ENCODE peak calls at places on chromosomes 3 and 15, in six cellular contexts. One of them, this sample, is unnamed.

GRCh38 chr3:182389041-182389815 is 404.1 kb upstream of the ATP11B start:
- DNase-seq in cardiac muscle cell: no peak
- DNase-seq in brain microvascular endothelial cell: no peak
- DNase-seq in IMR-90: no peak
- DNase-seq in left lung: no peak
- DNase-seq in BE2C: no peak
- DNase-seq in this sample: no peak

GRCh38 chr15:52532427-52532826 is 3.7 kb upstream of the MYO5A start:
- DNase-seq in cardiac muscle cell: no peak
- DNase-seq in brain microvascular endothelial cell: no peak
- DNase-seq in IMR-90: no peak
- DNase-seq in left lung: no peak
- DNase-seq in BE2C: no peak
- DNase-seq in this sample: no peak

GRCh38 chr15:25091421-25092158 is 136.8 kb downstream of the SNRPN start:
- DNase-seq in cardiac muscle cell: no peak
- DNase-seq in brain microvascular endothelial cell: no peak
- DNase-seq in IMR-90: no peak
- DNase-seq in left lung: no peak
- DNase-seq in BE2C: no peak
- DNase-seq in this sample: no peak

GRCh38 chr15:77889009-77889806 is 188.3 kb downstream of the TBC1D2B start:
- DNase-seq in cardiac muscle cell: no peak
- DNase-seq in brain microvascular endothelial cell: peak; percentile 16
- DNase-seq in IMR-90: no peak
- DNase-seq in left lung: peak; percentile 52
- DNase-seq in BE2C: no peak
- DNase-seq in this sample: no peak

GRCh38 chr3:196661400-196661799 is 21.9 kb downstream of the NRROS start:
- DNase-seq in cardiac muscle cell: no peak
- DNase-seq in brain microvascular endothelial cell: no peak
- DNase-seq in IMR-90: no peak
- DNase-seq in left lung: no peak
- DNase-seq in BE2C: peak; percentile 33
- DNase-seq in this sample: no peak

GRCh38 chr3:185176756-185177359 is 24.0 kb upstream of the C3orf70 start:
- DNase-seq in cardiac muscle cell: peak; percentile 59
- DNase-seq in brain microvascular endothelial cell: peak; percentile 37
- DNase-seq in IMR-90: peak; percentile 40
- DNase-seq in left lung: no peak
- DNase-seq in BE2C: peak; percentile 52
- DNase-seq in this sample: peak; percentile 23

GRCh38 chr3:130956281-130956680 is 62.4 kb downstream of the ATP2C1 start:
- DNase-seq in cardiac muscle cell: no peak
- DNase-seq in brain microvascular endothelial cell: no peak
- DNase-seq in IMR-90: no peak
- DNase-seq in left lung: no peak
- DNase-seq in BE2C: no peak
- DNase-seq in this sample: no peak

GRCh38 chr3:4417449-4417848 is 49.6 kb downstream of the SUMF1 start:
- DNase-seq in cardiac muscle cell: peak; percentile 76
- DNase-seq in brain microvascular endothelial cell: peak; percentile 74
- DNase-seq in IMR-90: peak; percentile 65
- DNase-seq in left lung: no peak
- DNase-seq in BE2C: no peak
- DNase-seq in this sample: no peak

GRCh38 chr15:31212956-31213694 is 111.6 kb upstream of the TRPM1 start:
- DNase-seq in cardiac muscle cell: no peak
- DNase-seq in brain microvascular endothelial cell: no peak
- DNase-seq in IMR-90: no peak
- DNase-seq in left lung: no peak
- DNase-seq in BE2C: no peak
- DNase-seq in this sample: no peak

GRCh38 chr15:31214158-31214863 is 112.3 kb upstream of the KLF13 start:
- DNase-seq in cardiac muscle cell: no peak
- DNase-seq in brain microvascular endothelial cell: no peak
- DNase-seq in IMR-90: no peak
- DNase-seq in left lung: no peak
- DNase-seq in BE2C: no peak
- DNase-seq in this sample: no peak

GRCh38 chr15:31216210-31216911 is 110.3 kb upstream of the KLF13 start:
- DNase-seq in cardiac muscle cell: peak; percentile 85
- DNase-seq in brain microvascular endothelial cell: no peak
- DNase-seq in IMR-90: no peak
- DNase-seq in left lung: peak; percentile 98
- DNase-seq in BE2C: peak; percentile 81
- DNase-seq in this sample: peak; percentile 72

GRCh38 chr15:31215490-31216209 is 111.0 kb upstream of the KLF13 start:
- DNase-seq in cardiac muscle cell: peak; percentile 76
- DNase-seq in brain microvascular endothelial cell: peak; percentile 9
- DNase-seq in IMR-90: no peak
- DNase-seq in left lung: peak; percentile 98
- DNase-seq in BE2C: peak; percentile 87
- DNase-seq in this sample: peak; percentile 71

GRCh38 chr15:31214864-31215489 is 111.7 kb upstream of the KLF13 start:
- DNase-seq in cardiac muscle cell: peak; percentile 82
- DNase-seq in brain microvascular endothelial cell: no peak
- DNase-seq in IMR-90: no peak
- DNase-seq in left lung: peak; percentile 88
- DNase-seq in BE2C: no peak
- DNase-seq in this sample: no peak
- H3K4me3 ChIP-seq in cardiac muscle cell: no peak overlapping the region
- H3K4me3 ChIP-seq in brain microvascular endothelial cell: no peak overlapping the region
- H3K4me3 ChIP-seq in IMR-90: no peak overlapping the region
- H3K4me3 ChIP-seq in left lung: peak overlapping the region; percentile 60
- H3K4me3 ChIP-seq in BE2C: peak overlapping the region; percentile 58
- H3K4me3 ChIP-seq in this sample: no peak overlapping the region

GRCh38 chr15:83747718-83748110 is 93.8 kb downstream of the ADAMTSL3 start:
- DNase-seq in cardiac muscle cell: no peak
- DNase-seq in brain microvascular endothelial cell: no peak
- DNase-seq in IMR-90: no peak
- DNase-seq in left lung: no peak
- DNase-seq in BE2C: no peak
- DNase-seq in this sample: no peak
- H3K4me3 ChIP-seq in cardiac muscle cell: no peak overlapping the region
- H3K4me3 ChIP-seq in brain microvascular endothelial cell: no peak overlapping the region
- H3K4me3 ChIP-seq in IMR-90: no peak overlapping the region
- H3K4me3 ChIP-seq in left lung: no peak overlapping the region
- H3K4me3 ChIP-seq in BE2C: no peak overlapping the region
- H3K4me3 ChIP-seq in this sample: no peak overlapping the region

DNA sequence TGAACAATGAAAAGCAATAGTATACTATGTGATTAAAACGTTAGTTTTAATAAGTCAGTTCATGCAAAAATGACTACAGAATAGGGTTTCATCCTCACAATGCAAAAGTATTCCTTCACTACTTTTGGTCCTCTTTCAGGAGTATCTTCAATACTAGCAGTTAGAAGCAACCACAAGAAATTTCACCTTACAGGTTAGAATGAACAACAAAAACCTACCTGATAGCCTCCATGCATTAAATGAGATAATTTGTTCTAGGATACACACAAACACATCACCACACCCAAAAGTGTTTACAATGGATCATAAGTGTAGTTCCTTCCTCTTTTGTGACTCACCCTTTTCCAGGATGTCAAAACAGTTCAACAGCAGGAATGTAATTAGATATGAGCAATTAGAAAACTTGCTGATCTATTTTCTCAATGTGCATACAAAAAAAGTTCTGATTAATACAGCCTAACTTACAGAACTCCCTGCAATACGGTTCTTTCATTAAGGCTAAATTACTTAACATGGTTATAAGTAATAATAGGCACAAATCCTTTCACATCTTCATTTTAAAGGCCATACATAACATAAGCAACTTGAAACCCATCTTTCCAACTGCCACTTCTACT is 21.6 kb downstream of the UACA start:
- DNase-seq in cardiac muscle cell: peak; percentile 45
- DNase-seq in brain microvascular endothelial cell: no peak
- DNase-seq in IMR-90: peak; percentile 65
- DNase-seq in left lung: no peak
- DNase-seq in BE2C: no peak
- DNase-seq in this sample: no peak
- H3K4me3 ChIP-seq in cardiac muscle cell: no peak overlapping the region
- H3K4me3 ChIP-seq in brain microvascular endothelial cell: no peak overlapping the region
- H3K4me3 ChIP-seq in IMR-90: no peak overlapping the region
- H3K4me3 ChIP-seq in left lung: no peak overlapping the region
- H3K4me3 ChIP-seq in BE2C: no peak overlapping the region
- H3K4me3 ChIP-seq in this sample: no peak overlapping the region

GRCh38 chr3:194488007-194488742 is 1.4 kb upstream of the ATP13A3 start:
- DNase-seq in cardiac muscle cell: peak; percentile 79
- DNase-seq in brain microvascular endothelial cell: no peak
- DNase-seq in IMR-90: no peak
- DNase-seq in left lung: no peak
- DNase-seq in BE2C: no peak
- DNase-seq in this sample: no peak
- H3K4me3 ChIP-seq in cardiac muscle cell: no peak overlapping the region
- H3K4me3 ChIP-seq in brain microvascular endothelial cell: no peak overlapping the region
- H3K4me3 ChIP-seq in IMR-90: no peak overlapping the region
- H3K4me3 ChIP-seq in left lung: peak overlapping the region; percentile 68
- H3K4me3 ChIP-seq in BE2C: no peak overlapping the region
- H3K4me3 ChIP-seq in this sample: peak overlapping the region; percentile 67

DNA sequence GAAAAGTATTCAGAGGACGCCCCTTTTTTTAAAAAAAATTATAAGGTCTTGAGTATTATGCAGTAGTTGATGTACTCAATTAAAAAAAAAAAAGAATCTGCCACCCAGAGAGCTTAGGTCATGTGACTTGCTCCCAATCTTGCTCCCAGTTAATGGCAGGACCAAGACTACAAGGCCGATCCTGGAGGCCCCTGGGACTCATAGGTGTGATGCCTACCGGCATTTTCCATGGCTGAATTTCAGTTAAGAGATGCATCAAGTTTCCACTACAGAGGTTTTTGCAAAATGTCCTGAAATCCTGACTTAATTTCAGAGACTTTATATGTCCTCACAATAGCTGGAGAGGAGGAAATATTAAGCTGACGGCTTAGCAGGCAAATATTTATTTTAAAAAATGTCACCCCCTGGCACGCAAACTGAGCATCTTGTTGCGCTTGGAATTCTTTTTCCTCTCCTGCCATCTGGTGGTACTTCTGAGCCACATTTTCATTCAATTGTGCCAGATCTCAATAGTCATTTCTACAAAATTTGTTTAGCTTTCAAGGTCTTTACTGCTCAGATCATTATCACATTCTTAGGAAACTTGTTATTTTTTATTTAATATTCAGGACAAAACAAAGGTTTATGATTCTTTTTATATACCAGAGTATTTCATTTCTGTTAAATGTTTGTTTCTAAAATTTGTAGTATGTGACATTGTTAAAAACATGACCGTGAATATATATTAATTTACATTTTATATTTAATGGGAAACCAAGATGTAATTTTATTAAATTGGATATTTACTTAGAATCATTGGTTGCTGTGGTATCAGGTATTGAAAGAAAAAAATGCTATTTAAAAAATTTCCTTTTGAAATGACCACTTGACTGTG is 189.1 kb upstream of the THRB start:
- DNase-seq in cardiac muscle cell: peak; percentile 80
- DNase-seq in brain microvascular endothelial cell: peak; percentile 61
- DNase-seq in IMR-90: peak; percentile 63
- DNase-seq in left lung: no peak
- DNase-seq in BE2C: no peak
- DNase-seq in this sample: no peak
- H3K4me3 ChIP-seq in cardiac muscle cell: no peak overlapping the region
- H3K4me3 ChIP-seq in brain microvascular endothelial cell: no peak overlapping the region
- H3K4me3 ChIP-seq in IMR-90: no peak overlapping the region
- H3K4me3 ChIP-seq in left lung: no peak overlapping the region
- H3K4me3 ChIP-seq in BE2C: no peak overlapping the region
- H3K4me3 ChIP-seq in this sample: no peak overlapping the region

GRCh38 chr3:82475306-82475705 is 713.9 kb upstream of the GBE1 start:
- DNase-seq in cardiac muscle cell: no peak
- DNase-seq in brain microvascular endothelial cell: no peak
- DNase-seq in IMR-90: no peak
- DNase-seq in left lung: no peak
- DNase-seq in BE2C: no peak
- DNase-seq in this sample: no peak
- H3K4me3 ChIP-seq in cardiac muscle cell: no peak overlapping the region
- H3K4me3 ChIP-seq in brain microvascular endothelial cell: no peak overlapping the region
- H3K4me3 ChIP-seq in IMR-90: no peak overlapping the region
- H3K4me3 ChIP-seq in left lung: no peak overlapping the region
- H3K4me3 ChIP-seq in BE2C: no peak overlapping the region
- H3K4me3 ChIP-seq in this sample: no peak overlapping the region

GRCh38 chr3:107239703-107240102 is 137.5 kb upstream of the CCDC54 start:
- DNase-seq in cardiac muscle cell: no peak
- DNase-seq in brain microvascular endothelial cell: no peak
- DNase-seq in IMR-90: no peak
- DNase-seq in left lung: no peak
- DNase-seq in BE2C: no peak
- DNase-seq in this sample: no peak

GRCh38 chr3:107236661-107237375 is 140.4 kb upstream of the CCDC54 start:
- DNase-seq in cardiac muscle cell: no peak
- DNase-seq in brain microvascular endothelial cell: no peak
- DNase-seq in IMR-90: no peak
- DNase-seq in left lung: no peak
- DNase-seq in BE2C: no peak
- DNase-seq in this sample: no peak

GRCh38 chr3:107235923-107236315 is 141.3 kb upstream of the CCDC54 start:
- DNase-seq in cardiac muscle cell: peak; percentile 94
- DNase-seq in brain microvascular endothelial cell: peak; percentile 78
- DNase-seq in IMR-90: peak; percentile 89
- DNase-seq in left lung: no peak
- DNase-seq in BE2C: peak; percentile 49
- DNase-seq in this sample: no peak

GRCh38 chr3:107238787-107239186 is 138.5 kb upstream of the CCDC54 start:
- DNase-seq in cardiac muscle cell: no peak
- DNase-seq in brain microvascular endothelial cell: no peak
- DNase-seq in IMR-90: no peak
- DNase-seq in left lung: no peak
- DNase-seq in BE2C: no peak
- DNase-seq in this sample: no peak

DNA sequence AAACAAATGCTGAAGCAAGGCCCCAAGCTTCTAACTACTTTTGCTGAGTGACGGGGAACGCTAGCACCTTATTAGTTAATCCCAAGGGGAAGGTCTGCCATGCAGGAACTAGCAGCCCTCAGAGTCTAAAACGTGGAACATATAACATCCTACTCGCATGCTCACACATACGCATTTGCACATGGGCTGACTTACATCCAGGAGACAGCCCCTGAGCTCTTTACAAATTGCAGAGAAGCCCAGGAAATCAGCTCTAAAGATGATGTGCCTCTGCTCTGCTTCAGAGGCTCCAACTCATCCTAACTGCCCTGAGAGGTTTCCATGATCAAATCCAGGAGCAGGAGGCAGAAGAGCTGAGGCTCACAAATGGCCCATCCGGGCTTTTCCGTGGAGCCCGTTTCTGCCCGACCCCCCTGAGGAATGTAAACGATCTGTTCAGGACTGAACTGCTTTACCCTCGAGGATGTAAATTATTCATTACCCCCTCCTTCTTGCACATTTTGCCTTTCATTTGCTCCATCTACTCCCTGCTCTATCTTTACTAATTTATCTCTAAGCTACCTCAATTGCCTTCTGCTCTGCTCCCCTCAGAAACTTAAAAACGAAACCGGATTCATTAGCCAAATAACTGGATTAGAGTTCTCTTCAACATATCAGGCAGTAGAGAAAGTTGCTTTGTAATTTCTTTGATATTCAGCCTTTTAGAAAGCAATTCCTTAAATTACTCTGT is 141.9 kb upstream of the CCDC54 start:
- DNase-seq in cardiac muscle cell: peak; percentile 50
- DNase-seq in brain microvascular endothelial cell: peak; percentile 25
- DNase-seq in IMR-90: peak; percentile 5
- DNase-seq in left lung: no peak
- DNase-seq in BE2C: peak; percentile 22
- DNase-seq in this sample: no peak
- H3K4me3 ChIP-seq in cardiac muscle cell: no peak overlapping the region
- H3K4me3 ChIP-seq in brain microvascular endothelial cell: peak overlapping the region; percentile 52
- H3K4me3 ChIP-seq in IMR-90: peak overlapping the region; percentile 38
- H3K4me3 ChIP-seq in left lung: peak overlapping the region; percentile 33
- H3K4me3 ChIP-seq in BE2C: peak overlapping the region; percentile 57
- H3K4me3 ChIP-seq in this sample: no peak overlapping the region

GRCh38 chr3:27670619-27671018 is 51.5 kb downstream of the EOMES start:
- DNase-seq in cardiac muscle cell: no peak
- DNase-seq in brain microvascular endothelial cell: no peak
- DNase-seq in IMR-90: no peak
- DNase-seq in left lung: no peak
- DNase-seq in BE2C: no peak
- DNase-seq in this sample: no peak
- H3K4me3 ChIP-seq in cardiac muscle cell: no peak overlapping the region
- H3K4me3 ChIP-seq in brain microvascular endothelial cell: no peak overlapping the region
- H3K4me3 ChIP-seq in IMR-90: no peak overlapping the region
- H3K4me3 ChIP-seq in left lung: no peak overlapping the region
- H3K4me3 ChIP-seq in BE2C: no peak overlapping the region
- H3K4me3 ChIP-seq in this sample: no peak overlapping the region

This sample was measured in pancreas.